ENCODE peak calls at places on chromosomes 12 and 14, in four cellular contexts. N is body of pancreas, T is fibroblast of the aortic adventitia, O is GM12865. W is an unnamed sample.

GRCh38 chr12:50533203-50533584 is 28.4 kb downstream of the DIP2B start:
- DNase-seq in N (no peak), T (no peak), O (peak), W (no peak)

GRCh38 chr12:79373896-79374499 is 316.8 kb downstream of the PAWR start:
- DNase-seq in N (no peak), T (peak), O (peak), W (no peak)

GRCh38 chr12:105485321-105485910 is 154.9 kb downstream of the C12orf75 start:
- DNase-seq in N (no peak), T (peak), O (no peak), W (peak)

GRCh38 chr12:3295648-3296408 is 195.2 kb upstream of the PRMT8 start:
- DNase-seq in N (peak), T (peak), O (no peak), W (peak)

GRCh38 chr12:123243851-123244250 is 10.6 kb downstream of the MTRFR start:
- DNase-seq in N (no peak), T (no peak), O (no peak), W (no peak)

GRCh38 chr12:15701721-15702156 is 87.4 kb downstream of the EPS8 start:
- DNase-seq in N (no peak), T (peak), O (no peak), W (no peak)

GRCh38 chr12:103783744-103784664 is 57.0 kb downstream of the NT5DC3 start:
- DNase-seq in N (peak), T (no peak), O (no peak), W (peak)

GRCh38 chr12:104494137-104494815 is 37.5 kb downstream of the CHST11 start:
- DNase-seq in N (no peak), T (peak), O (no peak), W (no peak)

GRCh38 chr14:69226736-69227135 is 33.2 kb upstream of the GALNT16 start:
- DNase-seq in N (no peak), T (no peak), O (no peak), W (no peak)

GRCh38 chr14:39228509-39229221 is 5.0 kb upstream of the MIA2 start:
- DNase-seq in N (no peak), T (no peak), O (no peak), W (no peak)

GRCh38 chr12:115891551-115891950 is 385.9 kb downstream of the MED13L start:
- DNase-seq in N (no peak), T (no peak), O (no peak), W (no peak)

GRCh38 chr12:131454418-131455217 is 256.3 kb upstream of the SFSWAP start:
- DNase-seq in N (no peak), T (no peak), O (peak), W (no peak)

GRCh38 chr12:68303850-68304249 is 28.3 kb downstream of the MDM1 start:
- DNase-seq in N (no peak), T (peak), O (no peak), W (no peak)

GRCh38 chr14:46401066-46401465 is 250.5 kb downstream of the RPL10L start:
- DNase-seq in N (no peak), T (no peak), O (no peak), W (no peak)

GRCh38 chr12:127964717-127965116 is 302.3 kb upstream of the TMEM132C start:
- DNase-seq in N (no peak), T (peak), O (no peak), W (no peak)

GRCh38 chr14:29077916-29078315 is 311.3 kb downstream of the FOXG1 start:
- DNase-seq in N (no peak), T (no peak), O (no peak), W (no peak)

GRCh38 chr14:27228053-27228452 is 630.2 kb upstream of the NOVA1 start:
- DNase-seq in N (no peak), T (no peak), O (no peak), W (no peak)

GRCh38 chr12:66131067-66131688 is 628 bp upstream of the LLPH start:
- DNase-seq in N (no peak), T (peak), O (no peak), W (no peak)

GRCh38 chr14:99821519-99822165 is 28.4 kb downstream of the EML1 start:
- DNase-seq in N (no peak), T (peak), O (no peak), W (no peak)

GRCh38 chr12:749871-750270 is 2.5 kb upstream of the WNK1 start:
- DNase-seq in N (no peak), T (no peak), O (peak), W (no peak)

GRCh38 chr12:112985655-112986290 is 7.5 kb downstream of the OAS2 start:
- DNase-seq in N (no peak), T (no peak), O (no peak), W (no peak)

GRCh38 chr14:84885061-84885460 is 644.9 kb upstream of the FLRT2 start:
- DNase-seq in N (no peak), T (no peak), O (no peak), W (no peak)

GRCh38 chr12:95774311-95775045 is 16.1 kb downstream of the NTN4 start:
- DNase-seq in N (no peak), T (peak), O (no peak), W (no peak)

GRCh38 chr12:102543931-102544485 is 63.6 kb upstream of the IGF1 start:
- DNase-seq in N (no peak), T (no peak), O (peak), W (no peak)

GRCh38 chr12:100199347-100200136 is 1.1 kb upstream of the ACTR6 start:
- DNase-seq in N (peak), T (peak), O (peak), W (peak)

GRCh38 chr12:18467636-18468520 is 206.6 kb downstream of the PIK3C2G start:
- DNase-seq in N (no peak), T (no peak), O (peak), W (no peak)
- TF ChIP-seq CTCF in N (no peak), T (no peak), O (no peak), W (no peak)

GRCh38 chr14:104472536-104473243 is 106.9 kb upstream of the C14orf180 start:
- DNase-seq in N (no peak), T (no peak), O (no peak), W (no peak)

GRCh38 chr14:104475256-104475655 is 104.3 kb upstream of the C14orf180 start:
- DNase-seq in N (no peak), T (no peak), O (no peak), W (no peak)

GRCh38 chr14:104472073-104472472 is 107.5 kb upstream of the C14orf180 start:
- DNase-seq in N (no peak), T (no peak), O (no peak), W (no peak)

GRCh38 chr14:104473649-104474574 is 105.7 kb upstream of the C14orf180 start:
- DNase-seq in N (no peak), T (no peak), O (no peak), W (no peak)

GRCh38 chr14:104473244-104473565 is 106.4 kb upstream of the C14orf180 start:
- DNase-seq in N (no peak), T (no peak), O (no peak), W (no peak)
- TF ChIP-seq CTCF in N (no peak), T (no peak), O (no peak), W (no peak)

DNA sequence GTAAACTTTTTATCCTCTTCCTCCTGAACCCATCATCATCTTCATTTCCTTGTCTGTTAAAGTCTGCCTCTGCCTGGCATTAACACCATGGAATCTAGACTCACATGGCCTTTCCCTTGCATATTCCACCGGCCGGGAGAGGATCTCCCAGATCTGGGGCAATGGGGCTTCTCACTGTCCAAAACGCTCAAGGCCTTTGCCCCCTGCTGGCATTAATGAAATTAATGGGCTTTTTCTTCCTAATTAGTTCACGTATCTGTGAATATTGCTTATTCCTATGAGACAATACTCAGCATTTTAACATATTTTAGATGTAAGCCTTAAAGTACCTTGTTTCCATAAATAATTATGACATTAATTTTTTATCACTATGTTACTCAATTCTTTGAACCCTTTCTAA is 42.9 kb upstream of the CAPRIN2 start:
- DNase-seq in N (no peak), T (no peak), O (no peak), W (no peak)
- TF ChIP-seq CTCF in N (no peak), T (no peak), O (no peak), W (no peak)

DNA sequence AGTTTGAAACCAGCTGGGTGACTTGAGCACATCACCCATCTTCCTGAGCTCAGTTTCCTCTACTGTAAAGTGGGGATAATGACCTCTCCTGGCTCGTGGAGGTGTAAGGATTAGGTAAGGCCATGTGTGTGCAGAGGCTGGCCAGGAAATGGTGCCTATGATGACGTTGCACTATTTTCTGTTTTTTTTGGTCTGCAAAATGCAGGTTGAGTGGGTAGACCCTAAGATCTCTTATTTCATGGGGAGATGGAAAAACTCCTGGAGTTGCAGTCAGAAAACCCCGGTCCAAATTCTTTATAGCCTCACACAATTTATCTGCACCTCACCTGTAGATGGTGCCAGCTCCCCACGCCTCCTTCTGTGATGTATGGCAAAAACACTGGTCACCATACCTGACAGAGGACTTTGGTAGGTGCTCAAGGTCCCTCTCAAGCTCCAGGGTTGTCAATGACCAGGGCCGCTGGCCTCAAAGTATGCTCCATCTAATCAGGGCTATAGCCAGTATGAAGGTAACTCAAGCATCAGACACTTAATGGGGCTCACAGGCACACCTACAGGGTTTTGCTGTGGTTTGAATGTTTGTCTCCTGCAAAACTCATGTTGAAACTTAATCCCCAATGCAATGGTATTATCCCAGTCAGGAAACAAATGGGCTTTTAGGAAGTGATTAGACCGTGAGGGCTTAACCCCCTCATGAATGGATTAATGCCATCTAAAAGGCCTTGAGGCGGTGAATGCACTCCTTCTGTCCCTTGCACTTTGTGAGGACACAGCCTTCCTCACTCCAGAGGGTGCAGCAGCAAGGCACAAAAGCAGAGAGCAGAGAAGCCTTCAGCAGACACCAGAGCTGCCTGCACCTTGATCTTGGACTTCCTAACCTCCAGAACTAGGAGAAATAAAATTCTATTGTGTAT is 17.6 kb downstream of the C14orf132 start:
- DNase-seq in N (no peak), T (no peak), O (no peak), W (no peak)
- TF ChIP-seq CTCF in N (peak), T (no peak), O (peak), W (no peak)

DNA sequence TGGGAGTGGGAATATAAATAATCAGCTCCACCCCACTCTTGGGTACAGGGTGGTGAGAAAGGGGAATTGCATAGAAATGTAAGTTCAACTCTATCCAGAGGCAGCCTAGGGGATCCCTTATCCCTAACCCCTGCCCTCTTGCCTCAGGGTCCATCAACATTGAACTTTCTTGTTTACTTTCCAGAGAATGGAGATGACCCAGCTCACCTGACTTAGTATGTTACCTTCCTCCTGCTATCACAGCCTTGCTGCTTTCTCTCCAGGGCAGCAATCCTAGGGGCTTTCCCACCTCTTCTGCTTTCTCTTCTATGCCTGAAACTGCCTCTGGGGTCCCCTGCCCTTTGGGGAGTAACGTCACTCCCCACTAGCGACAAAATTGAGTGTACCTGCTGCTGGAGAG is 2.7 kb downstream of the LRP1 start:
- DNase-seq in N (no peak), T (no peak), O (no peak), W (no peak)
- TF ChIP-seq CTCF in N (no peak), T (no peak), O (no peak), W (no peak)

GRCh38 chr14:65359503-65359902 is 53.0 kb upstream of the FUT8 start:
- DNase-seq in N (no peak), T (peak), O (no peak), W (no peak)
- TF ChIP-seq CTCF in N (no peak), T (peak), O (no peak), W (no peak)

GRCh38 chr12:6069452-6070093 is 54.9 kb downstream of the VWF start:
- DNase-seq in N (no peak), T (peak), O (no peak), W (no peak)

GRCh38 chr12:6074394-6074793 is 50.1 kb downstream of the VWF start:
- DNase-seq in N (no peak), T (no peak), O (no peak), W (no peak)

GRCh38 chr12:6073426-6073825 is 51.0 kb downstream of the VWF start:
- DNase-seq in N (no peak), T (no peak), O (no peak), W (no peak)

GRCh38 chr12:6070472-6071257 is 53.8 kb downstream of the VWF start:
- DNase-seq in N (no peak), T (no peak), O (no peak), W (no peak)

GRCh38 chr12:6072302-6072752 is 52.1 kb downstream of the VWF start:
- DNase-seq in N (no peak), T (peak), O (no peak), W (no peak)
- TF ChIP-seq CTCF in N (no peak), T (peak), O (no peak), W (no peak)

GRCh38 chr12:61654698-61655097 is 605.5 kb upstream of the USP15 start:
- DNase-seq in N (no peak), T (no peak), O (peak), W (no peak)
- TF ChIP-seq CTCF in N (no peak), T (no peak), O (no peak), W (no peak)

GRCh38 chr12:43113153-43113552 is 438.9 kb downstream of the ADAMTS20 start:
- DNase-seq in N (no peak), T (peak), O (no peak), W (no peak)
- TF ChIP-seq CTCF in N (no peak), T (peak), O (no peak), W (no peak)

GRCh38 chr14:103118019-103118662 is 5.1 kb upstream of the TNFAIP2 start:
- DNase-seq in N (no peak), T (peak), O (no peak), W (peak)
- TF ChIP-seq CTCF in N (no peak), T (no peak), O (no peak), W (no peak)